ENCODE peak calls at places on chromosomes 16 and 17, in four cellular contexts. Q, S, D and O are unnamed samples.

GRCh38 chr16:49620158-49620867 is 235.6 kb downstream of the ZNF423 start:
- DNase-seq in Q (peak), S (peak), D (peak), O (peak)

GRCh38 chr17:4944163-4944553 is 4.1 kb downstream of the RNF167 start:
- DNase-seq in Q (no peak), S (no peak), D (no peak), O (no peak)

GRCh38 chr16:86035906-86036305 is 136.9 kb downstream of the IRF8 start:
- DNase-seq in Q (no peak), S (no peak), D (no peak), O (no peak)

GRCh38 chr17:11996722-11997146 is 541 bp downstream of the ZNF18 start:
- DNase-seq in Q (peak), S (peak), D (no peak), O (peak)

GRCh38 chr16:10610499-10611184 is 30.2 kb upstream of the EMP2 start:
- DNase-seq in Q (no peak), S (peak), D (no peak), O (no peak)

GRCh38 chr17:82098939-82099765 is 1.1 kb upstream of the FASN start:
- DNase-seq in Q (no peak), S (no peak), D (no peak), O (no peak)

GRCh38 chr17:67212716-67213417 is 32.1 kb downstream of the HELZ start:
- DNase-seq in Q (peak), S (no peak), D (no peak), O (no peak)

GRCh38 chr17:28139822-28140221 is 97.3 kb downstream of the NLK start:
- DNase-seq in Q (no peak), S (no peak), D (no peak), O (no peak)

GRCh38 chr16:51722467-51722866 is 571.4 kb upstream of the SALL1 start:
- DNase-seq in Q (no peak), S (no peak), D (no peak), O (no peak)

GRCh38 chr16:53743149-53743566 is 39.2 kb downstream of the FTO start:
- DNase-seq in Q (peak), S (peak), D (no peak), O (no peak)

GRCh38 chr17:59427425-59427921 is 96.0 kb downstream of the YPEL2 start:
- DNase-seq in Q (peak), S (no peak), D (no peak), O (peak)

GRCh38 chr16:5200123-5200522 is 102.5 kb upstream of the EEF2KMT start:
- DNase-seq in Q (no peak), S (no peak), D (no peak), O (no peak)

GRCh38 chr16:89775223-89775622 is 41.2 kb downstream of the FANCA start:
- DNase-seq in Q (no peak), S (no peak), D (no peak), O (no peak)

GRCh38 chr17:27076814-27077213 is 217.1 kb upstream of the WSB1 start:
- DNase-seq in Q (no peak), S (no peak), D (no peak), O (no peak)

GRCh38 chr16:5944971-5945370 is 847.4 kb upstream of the EEF2KMT start:
- DNase-seq in Q (no peak), S (no peak), D (no peak), O (no peak)

GRCh38 chr16:60204221-60204620 is 1470.1 kb upstream of the GOT2 start:
- DNase-seq in Q (no peak), S (no peak), D (no peak), O (no peak)

GRCh38 chr17:66777689-66778225 is 57.2 kb upstream of the CACNG5 start:
- DNase-seq in Q (peak), S (no peak), D (no peak), O (no peak)

DNA sequence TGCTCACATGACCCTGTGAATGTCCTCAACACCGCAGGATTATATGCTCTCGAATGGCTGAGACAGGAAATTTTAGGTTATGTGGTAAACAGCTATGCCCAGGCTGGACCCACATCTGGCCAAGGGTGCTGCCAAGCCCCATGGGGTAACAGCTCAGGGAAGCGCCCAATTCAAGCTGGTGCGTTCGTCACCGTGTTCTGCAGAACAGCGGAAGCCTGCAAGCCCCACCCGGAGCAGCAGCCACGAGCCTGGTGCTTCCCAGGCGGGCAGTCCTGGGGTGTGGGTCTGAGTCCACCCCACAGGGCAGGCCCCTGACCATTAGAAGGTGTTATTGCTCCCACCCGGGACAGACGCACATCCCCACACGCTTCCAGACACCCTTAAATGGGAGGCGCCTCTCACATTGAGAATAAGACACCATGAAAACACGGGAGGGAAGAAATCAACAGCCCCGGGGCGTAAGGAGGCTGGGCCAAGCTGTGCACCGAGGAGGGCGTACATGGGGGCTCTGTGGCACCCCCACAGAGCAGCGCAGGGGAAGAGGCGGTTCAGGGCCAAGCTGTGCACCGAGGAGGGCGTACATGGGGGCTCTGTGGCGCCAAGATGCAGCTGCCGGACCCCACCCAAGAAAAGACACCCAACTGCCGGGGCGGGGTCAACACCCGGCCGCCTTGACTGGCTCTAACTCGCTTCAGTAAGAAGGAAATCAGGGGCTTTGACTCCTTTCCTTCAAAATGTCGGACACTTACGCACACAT is 2.9 kb upstream of the CYBA start:
- DNase-seq in Q (no peak), S (no peak), D (no peak), O (no peak)
- TF ChIP-seq MAZ in Q (no peak), S (no peak), D (no peak), O (no peak)

GRCh38 chr17:57925361-57925990 is 29.7 kb downstream of the CUEDC1 start:
- DNase-seq in Q (no peak), S (no peak), D (no peak), O (no peak)

GRCh38 chr17:57928898-57929297 is 26.3 kb downstream of the CUEDC1 start:
- DNase-seq in Q (no peak), S (no peak), D (no peak), O (no peak)

GRCh38 chr17:57929392-57929791 is 25.8 kb downstream of the CUEDC1 start:
- DNase-seq in Q (no peak), S (no peak), D (no peak), O (no peak)

GRCh38 chr17:57926723-57927047 is 28.5 kb downstream of the CUEDC1 start:
- DNase-seq in Q (no peak), S (no peak), D (no peak), O (no peak)

GRCh38 chr17:57927048-57927723 is 28.0 kb downstream of the CUEDC1 start:
- DNase-seq in Q (peak), S (no peak), D (no peak), O (no peak)
- TF ChIP-seq MAZ in Q (peak), S (no peak), D (no peak), O (no peak)

GRCh38 chr17:76272541-76273434 is 7.6 kb downstream of the UBALD2 start:
- DNase-seq in Q (no peak), S (no peak), D (no peak), O (no peak)
- TF ChIP-seq MAZ in Q (no peak), S (no peak), D (no peak), O (no peak)

GRCh38 chr16:81517150-81517499 is 72.5 kb downstream of the CMIP start:
- DNase-seq in Q (no peak), S (no peak), D (no peak), O (no peak)
- TF ChIP-seq MAZ in Q (no peak), S (no peak), D (no peak), O (no peak)

DNA sequence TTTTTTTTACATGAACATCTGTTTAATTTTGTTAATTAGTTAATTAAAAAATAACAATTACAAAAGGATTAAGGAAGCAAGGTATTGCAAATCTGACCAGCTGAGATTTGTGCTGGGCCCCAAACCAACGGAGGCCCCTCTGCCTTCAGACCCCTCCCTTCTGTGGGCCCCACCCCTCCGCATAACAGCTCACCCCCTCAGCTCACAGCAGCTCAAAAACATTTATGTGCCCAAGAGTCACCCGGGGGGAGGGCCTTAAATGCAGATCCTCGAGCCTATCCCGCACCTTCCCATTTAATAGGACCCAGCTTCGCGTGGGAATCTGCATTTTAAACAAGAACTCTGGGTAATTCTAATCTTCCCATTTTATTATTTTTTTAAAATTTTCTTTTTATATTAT is 75.0 kb downstream of the MGAT5B start:
- DNase-seq in Q (no peak), S (no peak), D (no peak), O (no peak)
- TF ChIP-seq MAZ in Q (no peak), S (no peak), D (no peak), O (no peak)

GRCh38 chr16:78175287-78175686 is 75.8 kb downstream of the WWOX start:
- DNase-seq in Q (no peak), S (no peak), D (no peak), O (no peak)

GRCh38 chr16:78170360-78170928 is 71.0 kb downstream of the WWOX start:
- DNase-seq in Q (no peak), S (no peak), D (no peak), O (no peak)
- TF ChIP-seq MAZ in Q (no peak), S (no peak), D (no peak), O (no peak)

GRCh38 chr16:67169011-67169451 is 1.3 kb upstream of the NOL3 start:
- DNase-seq in Q (no peak), S (no peak), D (no peak), O (no peak)

GRCh38 chr16:67167588-67167987 is 2.8 kb upstream of the NOL3 start:
- DNase-seq in Q (no peak), S (no peak), D (no peak), O (no peak)

GRCh38 chr16:67170948-67171649 is 761 bp downstream of the NOL3 start:
- DNase-seq in Q (peak), S (peak), D (no peak), O (peak)

GRCh38 chr16:67169642-67170167 is 633 bp upstream of the NOL3 start:
- DNase-seq in Q (no peak), S (peak), D (peak), O (peak)

GRCh38 chr16:67170168-67170947 is at the start of gene NOL3:
- DNase-seq in Q (peak), S (peak), D (peak), O (peak)
- TF ChIP-seq MAZ in Q (peak), S (peak), D (peak), O (no peak)

GRCh38 chr16:27109666-27110523 is 43.2 kb downstream of the C16orf82 start:
- DNase-seq in Q (peak), S (peak), D (peak), O (peak)
- TF ChIP-seq MAZ in Q (no peak), S (peak), D (peak), O (no peak)